ENCODE peak calls at places on chromosomes 4 and X, in six cellular contexts. L is prostate gland, O is omental fat pad, T is Peyer's patch, C is left ventricle myocardium inferior, V is body of pancreas. R is an unnamed sample.

GRCh38 chr4:75248770-75249467 is 265.3 kb downstream of the RCHY1 start:
- DNase-seq in L (no peak), T (no peak), V (no peak), O (no peak), C (no peak), R (no peak)

GRCh38 chrX:590666-591065 is 39.9 kb upstream of the SHOX start:
- DNase-seq in T (no peak), O (no peak), V (no peak), L (peak), C (no peak), R (no peak)

GRCh38 chr4:26787461-26788340 is 72.9 kb upstream of the STIM2 start:
- DNase-seq in T (peak), L (peak), C (peak), V (peak), O (no peak), R (no peak)

GRCh38 chr4:131430302-131430701 is 1718.8 kb upstream of the PCDH10 start:
- DNase-seq in L (no peak), T (no peak), C (no peak), V (peak), O (no peak), R (no peak)

GRCh38 chr4:35723973-35724372 is 520.3 kb downstream of the ARAP2 start:
- DNase-seq in C (no peak), L (no peak), O (no peak), V (no peak), T (no peak), R (no peak)

GRCh38 chrX:103215037-103215767 is at the start of gene BEX4:
- DNase-seq in C (peak), L (peak), T (peak), O (peak), V (peak), R (peak)

GRCh38 chrX:136636121-136636520 is 11.8 kb upstream of the CD40LG start:
- DNase-seq in O (no peak), L (no peak), T (no peak), V (no peak), C (no peak), R (no peak)

GRCh38 chr4:135601351-135601750 is 1399.8 kb upstream of the PABPC4L start:
- DNase-seq in C (no peak), T (no peak), V (no peak), O (no peak), L (no peak), R (no peak)

GRCh38 chr4:119656986-119657635 is 28.5 kb upstream of the PDE5A start:
- DNase-seq in L (no peak), C (no peak), O (no peak), V (no peak), T (no peak), R (no peak)

GRCh38 chr4:158535130-158535614 is 13.5 kb downstream of the RXFP1 start:
- DNase-seq in V (no peak), O (no peak), L (no peak), T (no peak), C (no peak), R (no peak)

DNA sequence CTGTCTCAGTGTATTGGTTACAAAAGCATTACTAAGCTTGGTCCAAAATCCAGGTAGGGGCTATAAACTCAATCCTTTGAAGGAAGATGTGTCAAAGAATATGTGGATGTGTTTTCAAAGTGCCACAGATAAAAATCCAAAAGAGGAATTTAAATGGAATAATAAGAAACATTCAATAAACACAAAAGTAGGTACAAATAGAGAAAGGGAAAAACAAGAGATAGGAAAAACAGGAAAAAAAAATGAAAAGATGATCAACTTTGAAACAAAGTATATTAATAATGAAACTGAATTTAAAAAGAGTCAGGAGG is 64.0 kb downstream of the PPP4R3C start:
- DNase-seq in O (no peak), T (no peak), V (no peak), C (no peak), L (no peak), R (no peak)
- TF ChIP-seq CTCF in O (no peak), T (no peak), V (no peak), C (no peak), L (no peak), R (peak)

GRCh38 chrX:83916525-83916924 is 55.6 kb downstream of the CYLC1 start:
- DNase-seq in V (peak), O (no peak), C (no peak), T (no peak), L (no peak), R (no peak)
- TF ChIP-seq CTCF in V (no peak), O (no peak), C (no peak), T (peak), L (no peak), R (peak)

GRCh38 chr4:82194329-82194728 is 179.5 kb downstream of the HNRNPD start:
- DNase-seq in O (no peak), T (no peak), C (no peak), V (peak), L (no peak), R (no peak)
- TF ChIP-seq CTCF in O (no peak), T (no peak), C (no peak), V (no peak), L (no peak), R (no peak)

DNA sequence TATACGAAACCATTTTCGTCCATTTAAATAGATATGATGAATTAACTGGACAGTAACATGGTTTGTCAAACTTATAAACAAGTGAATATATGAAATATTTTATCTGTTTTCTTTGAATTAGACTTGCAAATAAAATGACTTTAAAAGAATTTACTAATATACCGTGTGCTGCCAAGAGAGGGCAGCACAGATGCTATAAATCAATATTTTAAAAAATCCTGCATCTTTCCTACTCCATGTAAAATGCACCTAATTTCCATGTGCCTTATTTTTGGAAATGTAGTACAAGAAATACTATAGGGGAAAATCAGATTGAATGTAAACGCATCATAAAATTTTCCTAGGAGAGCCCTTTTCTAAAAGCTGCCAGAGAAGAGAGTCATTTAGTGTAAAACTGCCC is 62.2 kb downstream of the PRKX start:
- DNase-seq in L (no peak), O (no peak), V (no peak), T (no peak), C (no peak), R (no peak)
- TF ChIP-seq CTCF in L (peak), O (no peak), V (peak), T (peak), C (peak), R (peak)

GRCh38 chrX:26915064-26915463 is 548.1 kb downstream of the PPP4R3C start:
- DNase-seq in C (no peak), L (no peak), O (no peak), T (no peak), V (no peak), R (no peak)

GRCh38 chrX:26922278-26922677 is 540.9 kb downstream of the PPP4R3C start:
- DNase-seq in T (no peak), O (no peak), V (no peak), L (no peak), C (no peak), R (no peak)

GRCh38 chrX:26914232-26914631 is 548.9 kb downstream of the PPP4R3C start:
- DNase-seq in O (no peak), C (no peak), L (no peak), V (no peak), T (no peak), R (no peak)

DNA sequence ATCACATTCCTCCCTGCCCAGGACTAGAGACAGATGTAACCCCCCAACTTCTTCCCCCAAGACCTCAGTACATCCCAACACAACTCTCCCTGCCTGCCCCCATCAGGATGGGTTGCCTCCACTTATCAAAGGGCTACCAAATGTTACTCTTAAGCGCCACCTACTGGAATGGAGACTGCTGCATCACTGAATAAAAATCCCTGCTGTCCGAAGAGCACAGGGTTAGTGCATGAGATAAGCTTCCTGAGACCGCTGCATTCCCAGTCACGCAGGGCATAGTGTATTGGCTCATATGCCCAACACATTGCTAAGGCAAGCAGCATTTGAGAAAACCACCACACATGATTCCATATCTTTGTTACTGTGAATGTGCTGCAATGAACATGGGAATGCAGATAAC is 544.5 kb downstream of the PPP4R3C start:
- DNase-seq in C (no peak), V (peak), T (no peak), L (no peak), O (no peak), R (no peak)
- TF ChIP-seq CTCF in C (peak), V (peak), T (no peak), L (no peak), O (no peak), R (peak)

GRCh38 chrX:40542208-40542607 is 38.6 kb upstream of the ATP6AP2 start:
- DNase-seq in C (no peak), V (no peak), O (no peak), T (no peak), L (no peak), R (no peak)

GRCh38 chrX:40542972-40543371 is 37.8 kb upstream of the ATP6AP2 start:
- DNase-seq in C (no peak), O (no peak), L (no peak), V (no peak), T (no peak), R (no peak)

GRCh38 chrX:40537310-40537709 is 43.5 kb upstream of the ATP6AP2 start:
- DNase-seq in O (no peak), C (no peak), T (no peak), L (no peak), V (no peak), R (no peak)

GRCh38 chrX:40538391-40538790 is 42.4 kb upstream of the ATP6AP2 start:
- DNase-seq in V (no peak), O (no peak), C (no peak), L (no peak), T (no peak), R (no peak)

DNA sequence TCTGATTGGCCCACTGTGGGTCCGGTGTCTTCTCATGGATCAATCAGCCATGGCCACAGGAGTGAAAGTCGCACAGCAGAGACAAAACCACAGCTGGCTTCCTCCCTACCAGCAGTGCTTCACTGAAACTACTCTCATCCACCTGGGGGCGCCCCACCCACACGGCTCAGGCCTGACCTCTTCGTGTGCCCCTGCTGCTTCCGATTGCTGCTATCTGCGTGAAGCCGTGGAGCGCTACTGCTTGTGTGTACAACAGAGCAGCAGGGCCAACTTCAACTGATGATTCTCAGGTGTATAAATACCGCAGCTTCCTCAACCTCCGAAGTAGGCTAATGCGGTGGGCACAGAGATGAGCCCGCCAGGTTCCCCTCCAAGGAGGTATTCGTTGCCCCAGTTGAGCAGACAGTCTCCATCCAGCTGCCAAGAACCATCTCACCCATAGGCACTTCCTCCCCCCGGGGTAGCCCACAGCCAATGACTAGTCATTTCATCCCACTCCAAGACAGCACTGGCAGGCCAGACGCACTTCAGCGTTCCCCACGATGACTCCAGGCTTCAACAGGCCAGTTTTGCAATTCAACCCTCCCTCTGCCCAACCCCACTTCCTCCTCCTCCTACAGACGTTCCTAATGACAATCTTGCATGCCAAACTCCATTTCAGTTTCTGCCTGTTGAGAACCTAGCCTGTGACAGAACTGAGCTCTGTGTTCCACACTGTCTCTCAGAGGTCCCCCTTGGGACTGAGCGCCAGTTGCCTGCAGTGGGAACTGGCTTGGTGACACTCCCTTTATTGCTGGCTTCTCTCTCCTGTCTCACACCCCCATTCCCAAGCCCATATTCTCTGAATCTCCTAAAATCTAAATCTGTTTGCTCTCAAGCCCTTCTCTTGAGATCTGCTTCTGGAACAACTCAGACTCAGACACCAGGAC is 41.3 kb upstream of the ATP6AP2 start:
- DNase-seq in T (no peak), O (peak), C (peak), V (peak), L (peak), R (no peak)
- TF ChIP-seq CTCF in T (no peak), O (no peak), C (no peak), V (no peak), L (no peak), R (peak)

DNA sequence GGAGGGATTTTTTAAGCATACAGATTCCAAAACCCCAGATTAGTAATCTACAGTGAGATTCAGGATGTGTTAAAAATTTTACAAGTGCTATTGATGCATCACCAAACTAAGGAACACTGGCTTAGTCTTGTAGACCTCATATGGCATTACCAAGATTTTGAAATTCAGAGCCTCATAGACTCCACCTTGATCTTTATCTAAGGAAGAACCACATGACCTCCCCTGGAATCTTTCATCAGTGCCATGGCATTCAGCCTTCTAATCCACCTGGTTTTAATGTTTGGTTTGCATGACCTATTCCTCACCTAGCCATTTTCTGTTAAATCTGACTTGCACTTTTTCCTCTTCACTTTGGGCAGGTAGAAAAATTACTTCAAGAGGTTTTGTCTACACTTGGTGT is 171.6 kb downstream of the NKX6-1 start:
- DNase-seq in O (no peak), L (no peak), T (no peak), V (no peak), C (no peak), R (no peak)
- TF ChIP-seq CTCF in O (no peak), L (no peak), T (no peak), V (no peak), C (no peak), R (no peak)

GRCh38 chrX:20623448-20623847 is 356.7 kb upstream of the RPS6KA3 start:
- DNase-seq in T (no peak), C (no peak), V (no peak), L (no peak), O (no peak), R (no peak)

GRCh38 chrX:20620301-20620700 is 353.6 kb upstream of the RPS6KA3 start:
- DNase-seq in C (no peak), T (no peak), V (no peak), O (no peak), L (no peak), R (no peak)
- TF ChIP-seq CTCF in C (no peak), T (no peak), V (no peak), O (no peak), L (no peak), R (no peak)